ENCODE peak calls at places on chromosomes 4 and X, in six cellular contexts. S, N, Y, C, P and H are unnamed samples.

GRCh38 chr4:179843370-179843769 is 2399.8 kb upstream of the TENM3 start:
- DNase-seq in S (no peak), N (no peak), Y (no peak), C (no peak), P (no peak), H (no peak)

GRCh38 chrX:125895518-125895917 is 270.6 kb downstream of the DCAF12L2 start:
- DNase-seq in S (no peak), N (no peak), Y (no peak), C (no peak), P (no peak), H (no peak)

GRCh38 chrX:29687687-29688086 is 527.7 kb upstream of the MAGEB2 start:
- DNase-seq in S (no peak), N (no peak), Y (no peak), C (no peak), P (no peak), H (no peak)

GRCh38 chr4:5758741-5759140 is 47.7 kb downstream of the EVC start:
- DNase-seq in S (no peak), N (no peak), Y (no peak), C (no peak), P (peak; percentile 37), H (no peak)

GRCh38 chrX:20594985-20595384 is 328.3 kb upstream of the RPS6KA3 start:
- DNase-seq in S (peak; percentile 7), N (no peak), Y (no peak), C (no peak), P (no peak), H (no peak)

GRCh38 chrX:68995780-68996551 is 167.1 kb downstream of the EFNB1 start:
- DNase-seq in S (peak; percentile 3), N (no peak), Y (no peak), C (no peak), P (no peak), H (no peak)

GRCh38 chr4:103097112-103097511 is 2.5 kb downstream of the BDH2 start:
- DNase-seq in S (no peak), N (no peak), Y (no peak), C (no peak), P (no peak), H (no peak)

GRCh38 chr4:145043306-145043705 is 54.7 kb downstream of the ANAPC10 start:
- DNase-seq in S (no peak), N (no peak), Y (no peak), C (no peak), P (no peak), H (no peak)

GRCh38 chr4:96355414-96355813 is 515.5 kb downstream of the PDHA2 start:
- DNase-seq in S (no peak), N (no peak), Y (no peak), C (no peak), P (no peak), H (no peak)

GRCh38 chr4:139785356-139785755 is 119.7 kb downstream of the MGST2 start:
- DNase-seq in S (no peak), N (no peak), Y (no peak), C (no peak), P (no peak), H (no peak)

GRCh38 chr4:105133976-105134375 is 12.7 kb upstream of the TET2 start:
- DNase-seq in S (no peak), N (no peak), Y (no peak), C (no peak), P (no peak), H (no peak)

GRCh38 chr4:2401610-2401983 is 16.8 kb downstream of the ZFYVE28 start:
- DNase-seq in S (no peak), N (no peak), Y (no peak), C (no peak), P (no peak), H (no peak)

DNA sequence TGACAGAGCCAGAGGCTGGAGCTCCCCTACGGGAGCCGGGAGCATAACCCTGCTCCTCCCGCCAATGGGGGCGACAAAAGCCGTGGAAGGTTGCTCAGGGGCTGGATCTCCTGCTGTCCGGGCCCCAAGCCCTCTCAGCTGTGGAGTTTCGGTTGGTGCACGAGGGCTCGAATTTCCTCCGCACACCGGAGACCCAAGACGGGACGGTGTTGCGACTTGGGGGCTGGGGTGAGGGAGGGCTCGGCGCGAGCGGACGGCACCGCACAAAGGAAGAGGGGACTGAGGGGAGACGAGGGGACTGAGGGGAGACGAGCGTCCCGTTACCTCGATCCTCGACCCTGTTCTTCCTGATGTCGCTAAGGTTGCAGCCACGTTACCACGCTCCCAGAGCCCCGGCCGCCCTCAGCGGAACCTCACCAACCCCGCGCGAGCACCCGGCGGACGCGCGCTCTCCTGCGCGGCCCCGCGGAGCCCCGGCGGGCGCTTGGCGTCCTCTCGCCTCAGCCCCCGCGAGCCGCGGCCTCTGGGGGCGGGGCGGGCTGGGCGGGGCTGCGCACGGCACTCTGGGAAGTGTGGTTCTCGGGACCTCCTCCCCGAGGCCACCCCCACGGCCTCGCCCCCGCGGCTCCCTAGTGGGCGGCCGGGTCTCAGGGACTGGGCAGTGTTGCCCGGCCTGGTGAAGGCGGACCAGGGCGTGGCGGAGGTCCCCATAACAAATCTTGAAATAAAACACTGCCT is at the start of gene KLHL8:
- DNase-seq in S (peak; percentile 75), N (peak; percentile 88), Y (peak; percentile 90), C (peak; percentile 39), P (peak; percentile 40), H (peak; percentile 83)
- TF ChIP-seq POLR2A in S (peak; percentile 94), N (peak; percentile 94), Y (peak; percentile 94), C (peak; percentile 88), P (peak; percentile 97), H (peak; percentile 98)

DNA sequence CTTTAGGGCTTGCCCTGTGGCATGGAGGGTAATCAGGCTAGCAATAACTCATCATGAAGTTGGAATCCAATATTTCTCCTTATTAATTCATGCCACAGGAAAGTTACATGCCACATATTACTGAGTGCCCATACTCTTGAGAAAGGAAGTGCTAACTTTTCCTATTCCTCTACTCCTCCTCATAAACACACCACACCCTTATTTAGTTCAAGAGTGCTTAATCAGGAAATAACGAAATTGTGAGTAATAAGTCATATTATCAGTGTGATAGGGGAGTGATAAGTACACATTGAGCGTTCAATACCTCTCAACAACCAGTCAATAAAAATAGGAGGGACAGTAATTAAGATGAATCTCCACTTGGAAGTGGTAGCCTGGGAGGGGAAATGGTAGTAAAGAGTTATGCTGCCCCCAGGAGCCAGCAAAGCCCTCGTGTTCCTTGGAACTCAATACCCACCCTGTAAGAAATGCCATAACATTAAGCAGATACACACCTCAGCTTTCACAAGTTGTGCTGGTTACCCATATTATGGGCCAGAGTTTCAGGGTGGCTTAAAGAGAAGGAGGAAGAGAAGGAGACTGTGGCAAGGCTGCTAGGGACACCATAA is 410.0 kb upstream of the NR3C2 start:
- DNase-seq in S (no peak), N (no peak), Y (no peak), C (no peak), P (no peak), H (no peak)
- TF ChIP-seq POLR2AphosphoS5 in S (no peak), N (no peak), Y (no peak), C (no peak), P (no peak), H (no peak)

GRCh38 chr4:158777423-158777822 is 8.6 kb downstream of the FNIP2 start:
- DNase-seq in S (peak; percentile 45), N (no peak), Y (no peak), C (no peak), P (no peak), H (no peak)
- TF ChIP-seq TAF1 in S (no peak), N (no peak), Y (no peak), C (no peak), P (no peak), H (no peak)

DNA sequence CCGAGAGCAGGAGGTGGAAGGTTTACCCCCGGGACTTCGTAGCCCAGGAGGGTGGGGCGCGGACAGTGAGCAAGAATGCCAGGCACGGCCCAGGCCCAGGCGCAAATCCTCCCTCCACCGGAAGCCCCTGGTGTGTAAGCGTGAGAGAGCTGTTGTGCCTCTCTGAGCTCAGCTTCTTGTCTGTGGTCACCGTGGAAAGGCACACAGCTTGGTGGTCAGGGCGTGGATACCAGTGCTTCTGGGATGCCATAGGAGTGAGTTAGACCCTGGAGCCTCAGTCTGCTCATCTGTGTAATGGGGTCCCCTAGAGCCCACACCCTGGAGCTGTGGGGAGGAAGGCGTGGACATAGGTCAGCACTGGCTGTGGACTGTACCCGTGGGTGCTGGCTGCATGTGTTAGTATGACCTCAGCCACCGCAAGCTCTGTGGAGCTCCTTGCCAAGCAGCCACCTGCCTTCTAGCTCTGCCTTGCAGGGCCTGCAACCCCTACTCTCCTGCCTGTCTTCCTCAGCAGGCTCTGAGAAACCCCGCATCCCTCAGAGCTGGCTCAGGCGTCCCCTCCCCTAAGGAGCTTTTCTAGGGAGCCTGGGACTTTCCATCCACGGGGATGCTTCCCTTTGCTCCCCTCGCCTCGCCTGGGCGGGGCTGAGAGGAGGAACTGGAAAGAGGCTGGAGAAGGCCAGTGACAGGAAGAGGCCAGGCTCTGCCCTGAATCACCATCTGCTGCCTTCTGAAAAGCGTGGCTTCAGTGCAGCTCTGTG is 28.0 kb upstream of the AFAP1 start:
- DNase-seq in S (no peak), N (no peak), Y (no peak), C (no peak), P (no peak), H (no peak)
- TF ChIP-seq POLR2A in S (no peak), N (no peak), Y (no peak), C (no peak), P (no peak), H (no peak)

GRCh38 chr4:185211035-185211434 is 1.6 kb downstream of the SNX25 start:
- DNase-seq in S (no peak), N (no peak), Y (no peak), C (no peak), P (no peak), H (no peak)
- TF ChIP-seq POLR2AphosphoS5 in S (no peak), N (no peak), Y (no peak), C (no peak), P (no peak), H (no peak)

DNA sequence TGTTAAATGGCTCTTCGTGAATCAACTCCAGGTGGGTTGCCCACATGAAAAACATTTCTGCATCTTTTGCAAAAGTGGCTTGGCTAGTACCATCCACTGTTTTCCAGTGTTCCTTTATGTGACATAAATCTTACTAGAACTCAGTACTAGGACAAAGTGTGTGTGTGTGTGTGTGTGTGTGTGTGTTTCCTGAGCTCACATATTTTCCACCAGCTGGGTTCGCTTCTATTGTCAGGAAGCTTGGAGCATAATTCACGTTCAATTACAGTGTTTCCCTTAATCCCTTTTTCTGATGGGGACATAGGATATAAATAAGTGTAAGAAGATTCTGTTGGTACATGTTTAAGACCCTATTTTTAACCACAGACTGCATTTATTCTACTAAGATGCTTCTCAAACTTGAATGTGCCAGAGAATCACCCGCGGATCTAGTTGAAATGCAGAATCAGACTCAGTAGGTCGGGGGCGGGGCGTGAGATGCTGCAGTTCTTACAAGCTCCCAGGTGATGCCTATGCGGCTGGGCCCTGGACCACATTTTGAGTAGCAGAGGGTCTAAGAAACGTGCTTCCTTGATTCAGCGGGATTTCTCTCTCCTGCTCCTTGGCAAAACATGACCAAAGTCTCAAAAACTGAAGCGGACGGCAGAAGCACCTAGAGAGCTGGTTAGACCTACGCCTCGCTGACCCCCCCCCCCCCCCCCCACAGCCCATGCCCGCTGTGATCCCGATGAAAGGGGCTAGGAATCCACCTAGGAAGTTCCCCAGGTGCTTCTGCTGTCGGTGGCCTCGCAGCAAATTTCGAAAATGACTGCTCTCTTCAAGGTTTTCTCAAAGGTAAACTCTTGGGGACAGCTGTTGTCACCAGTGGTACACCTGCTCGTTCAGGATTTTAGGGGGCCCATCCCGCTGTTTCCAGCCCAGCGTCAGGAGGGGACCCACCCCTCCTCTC is 823 bp downstream of the CD99L2 start:
- DNase-seq in S (no peak), N (no peak), Y (no peak), C (no peak), P (no peak), H (no peak)
- TF ChIP-seq TAF1 in S (no peak), N (no peak), Y (no peak), C (no peak), P (no peak), H (no peak)